ENCODE peak calls at places on chromosomes 1 and 21, in six cellular contexts. E is lower lobe of right lung; M is Kasumi-1; A is HuH-7.5; S is stimulated activated CD8-positive, alpha-beta memory T cell treated with anti-CD3 and anti-CD28 coated beads, Interleukin-15, amount 100 ng/mL, for 4 hours; F is T follicular helper cell. H is an unnamed sample.

GRCh38 chr1:248696261-248696660 is 6.3 kb downstream of the OR14I1 start:
- DNase-seq in E (no peak), M (peak), A (peak), S (no peak), F (no peak), H (no peak)

GRCh38 chr1:9322845-9323244 is 30.2 kb downstream of the SPSB1 start:
- DNase-seq in E (no peak), M (no peak), A (no peak), S (no peak), F (no peak), H (no peak)

GRCh38 chr1:17347769-17348592 is 24.0 kb upstream of the PADI6 start:
- DNase-seq in E (peak), M (no peak), A (no peak), S (no peak), F (no peak), H (no peak)

GRCh38 chr1:62784509-62785365 is 805 bp downstream of the ATG4C start:
- DNase-seq in E (no peak), M (peak), A (no peak), S (no peak), F (no peak), H (no peak)

GRCh38 chr1:12601690-12602632 is 16.0 kb downstream of the DHRS3 start:
- DNase-seq in E (no peak), M (no peak), A (no peak), S (no peak), F (no peak), H (no peak)

GRCh38 chr1:179938752-179939151 is 15.9 kb upstream of the CEP350 start:
- DNase-seq in E (no peak), M (peak), A (no peak), S (no peak), F (no peak), H (no peak)

GRCh38 chr1:239386453-239387303 is at the start of gene CHRM3:
- DNase-seq in E (peak), M (peak), A (peak), S (no peak), F (no peak), H (peak)

GRCh38 chr21:35664683-35665082 is 395.6 kb downstream of the SETD4 start:
- DNase-seq in E (no peak), M (no peak), A (no peak), S (no peak), F (no peak), H (no peak)

GRCh38 chr1:56339786-56340465 is 239.4 kb downstream of the PLPP3 start:
- DNase-seq in E (no peak), M (no peak), A (no peak), S (no peak), F (no peak), H (no peak)